ENCODE peak calls at places on chromosomes 5 and 9, in seven cellular contexts. Z is nephron progenitor cell; F is AG10803; K is CD8-positive, alpha-beta T cell; G is upper lobe of left lung; R is HFFc6; J is mucosa of descending colon. I is an unnamed sample.

GRCh38 chr9:69044226-69045219 is 9.0 kb downstream of the FXN start:
- DNase-seq in Z (peak), F (peak), K (no peak), G (no peak), R (no peak), J (no peak), I (no peak)

GRCh38 chr5:112570708-112571448 is 151.8 kb upstream of the EPB41L4A start:
- DNase-seq in Z (no peak), F (no peak), K (no peak), G (no peak), R (no peak), J (no peak), I (no peak)

GRCh38 chr9:134320916-134321570 is 5.2 kb upstream of the RXRA start:
- DNase-seq in Z (no peak), F (no peak), K (no peak), G (peak), R (no peak), J (peak), I (no peak)

GRCh38 chr5:121910036-121910435 is 51.7 kb upstream of the SRFBP1 start:
- DNase-seq in Z (no peak), F (no peak), K (no peak), G (no peak), R (no peak), J (no peak), I (no peak)

GRCh38 chr5:178182158-178182876 is 4.9 kb downstream of the GMCL2 start:
- DNase-seq in Z (no peak), F (no peak), K (no peak), G (no peak), R (no peak), J (no peak), I (no peak)

GRCh38 chr5:122907238-122907637 is 61.8 kb downstream of the SNX24 start:
- DNase-seq in Z (no peak), F (peak), K (no peak), G (no peak), R (peak), J (no peak), I (peak)

GRCh38 chr9:34515959-34516358 is 6.8 kb downstream of the ENHO start:
- DNase-seq in Z (no peak), F (no peak), K (no peak), G (no peak), R (no peak), J (no peak), I (no peak)

GRCh38 chr9:103304797-103305196 is 309.7 kb downstream of the CYLC2 start:
- DNase-seq in Z (no peak), F (no peak), K (no peak), G (no peak), R (no peak), J (no peak), I (no peak)

GRCh38 chr5:168895295-168896019 is 316.3 kb upstream of the PANK3 start:
- DNase-seq in Z (no peak), F (no peak), K (no peak), G (peak), R (no peak), J (no peak), I (no peak)

GRCh38 chr9:137411670-137412380 is 11.1 kb downstream of the EXD3 start:
- DNase-seq in Z (no peak), F (peak), K (peak), G (peak), R (peak), J (peak), I (peak)

GRCh38 chr9:74493512-74493911 is 3.6 kb upstream of the RORB start:
- DNase-seq in Z (no peak), F (no peak), K (no peak), G (no peak), R (no peak), J (no peak), I (no peak)

GRCh38 chr5:116614603-116614920 is 39.9 kb upstream of the SEMA6A start:
- DNase-seq in Z (no peak), F (no peak), K (no peak), G (no peak), R (no peak), J (no peak), I (peak)

GRCh38 chr9:672833-673232 is 168.7 kb upstream of the DMRT1 start:
- DNase-seq in Z (no peak), F (no peak), K (no peak), G (no peak), R (no peak), J (no peak), I (no peak)

GRCh38 chr9:73183917-73184861 is 32.5 kb downstream of the ANXA1 start:
- DNase-seq in Z (no peak), F (peak), K (no peak), G (no peak), R (peak), J (no peak), I (no peak)

GRCh38 chr9:69195681-69196080 is 21.6 kb downstream of the TJP2 start:
- DNase-seq in Z (no peak), F (peak), K (no peak), G (no peak), R (no peak), J (no peak), I (no peak)

GRCh38 chr5:58437661-58438060 is 22.2 kb downstream of the PLK2 start:
- DNase-seq in Z (no peak), F (no peak), K (no peak), G (no peak), R (no peak), J (no peak), I (no peak)

GRCh38 chr5:140112685-140113179 is 1.2 kb upstream of the PURA start:
- DNase-seq in Z (no peak), F (peak), K (no peak), G (no peak), R (peak), J (no peak), I (no peak)

GRCh38 chr9:99162759-99163364 is 57.9 kb downstream of the TGFBR1 start:
- DNase-seq in Z (no peak), F (peak), K (no peak), G (no peak), R (peak), J (no peak), I (peak)

GRCh38 chr5:147752666-147753290 is 29.8 kb downstream of the JAKMIP2 start:
- DNase-seq in Z (no peak), F (no peak), K (no peak), G (no peak), R (no peak), J (no peak), I (no peak)

GRCh38 chr5:139863855-139864558 is 68.4 kb downstream of the PSD2 start:
- DNase-seq in Z (peak), F (peak), K (peak), G (peak), R (peak), J (peak), I (no peak)

GRCh38 chr5:167587768-167588167 is 703.7 kb upstream of the WWC1 start:
- DNase-seq in Z (peak), F (peak), K (no peak), G (no peak), R (peak), J (no peak), I (no peak)

GRCh38 chr9:6598249-6598725 is 47.2 kb downstream of the GLDC start:
- DNase-seq in Z (no peak), F (no peak), K (no peak), G (no peak), R (no peak), J (no peak), I (no peak)

GRCh38 chr9:115117999-115118470 is at the start of gene TNC:
- DNase-seq in Z (peak), F (peak), K (no peak), G (peak), R (peak), J (peak), I (peak)

GRCh38 chr5:176773408-176774035 is 36.8 kb upstream of the UNC5A start:
- DNase-seq in Z (no peak), F (no peak), K (no peak), G (peak), R (no peak), J (no peak), I (no peak)

GRCh38 chr5:14216902-14217301 is 73.8 kb downstream of the TRIO start:
- DNase-seq in Z (no peak), F (no peak), K (no peak), G (no peak), R (no peak), J (no peak), I (no peak)

GRCh38 chr5:50704730-50705129 is 38.3 kb downstream of the PARP8 start:
- DNase-seq in Z (no peak), F (no peak), K (no peak), G (no peak), R (no peak), J (no peak), I (no peak)

GRCh38 chr9:123643518-123643917 is 286.4 kb downstream of the DENND1A start:
- DNase-seq in Z (no peak), F (no peak), K (no peak), G (no peak), R (no peak), J (peak), I (peak)

GRCh38 chr9:110543631-110544051 is 35.9 kb downstream of the SVEP1 start:
- DNase-seq in Z (no peak), F (no peak), K (no peak), G (no peak), R (no peak), J (no peak), I (no peak)

GRCh38 chr9:94623253-94623652 is 16.1 kb downstream of the FBP1 start:
- DNase-seq in Z (peak), F (peak), K (no peak), G (no peak), R (no peak), J (peak), I (no peak)

DNA sequence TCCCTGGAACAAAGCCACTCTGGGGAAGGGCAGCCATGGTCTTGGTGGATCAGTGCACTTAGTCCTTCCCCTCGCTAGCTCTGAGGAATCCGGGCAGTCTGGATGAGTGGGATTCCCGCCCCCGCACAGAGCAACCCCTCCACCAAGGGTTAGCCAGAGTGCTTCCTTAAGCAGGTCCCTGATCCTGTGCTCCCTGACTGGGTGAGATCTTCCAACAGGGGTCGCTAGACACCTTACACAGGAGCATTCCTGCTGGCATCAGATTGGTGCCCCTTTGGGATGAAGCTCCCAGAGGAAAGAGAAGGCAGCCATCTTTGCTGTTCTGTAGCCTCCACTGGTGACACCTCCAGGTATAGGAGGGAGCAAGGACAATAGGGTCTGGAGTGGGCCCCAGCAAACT is 228.8 kb downstream of the AP3B1 start:
- DNase-seq in Z (no peak), F (no peak), K (no peak), G (no peak), R (no peak), J (no peak), I (no peak)
- TF ChIP-seq CTCF in Z (no peak), F (no peak), K (no peak), G (no peak), R (peak), J (no peak), I (peak)

DNA sequence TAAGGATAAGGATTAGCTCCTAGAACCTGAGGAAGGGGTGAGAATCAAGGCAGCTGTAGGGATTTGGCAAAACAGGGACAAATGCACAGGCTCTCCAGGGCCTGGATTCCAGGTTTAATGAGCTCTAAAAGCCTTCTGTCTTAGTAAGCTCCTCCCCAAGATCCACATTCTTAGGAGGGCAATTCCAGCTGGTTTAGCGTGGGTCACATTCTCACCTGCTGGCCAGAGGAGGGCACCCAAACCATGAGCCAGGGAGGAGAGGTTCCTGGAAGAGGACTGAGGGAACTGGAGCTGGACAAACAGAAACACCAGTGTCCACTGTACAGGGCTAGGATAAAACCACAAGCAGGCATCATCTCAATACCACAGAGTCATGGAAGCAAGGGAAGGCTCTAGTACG is 480.0 kb downstream of the CCDC171 start:
- DNase-seq in Z (no peak), F (peak), K (no peak), G (no peak), R (peak), J (no peak), I (no peak)
- TF ChIP-seq CTCF in Z (peak), F (peak), K (no peak), G (no peak), R (peak), J (no peak), I (peak)

DNA sequence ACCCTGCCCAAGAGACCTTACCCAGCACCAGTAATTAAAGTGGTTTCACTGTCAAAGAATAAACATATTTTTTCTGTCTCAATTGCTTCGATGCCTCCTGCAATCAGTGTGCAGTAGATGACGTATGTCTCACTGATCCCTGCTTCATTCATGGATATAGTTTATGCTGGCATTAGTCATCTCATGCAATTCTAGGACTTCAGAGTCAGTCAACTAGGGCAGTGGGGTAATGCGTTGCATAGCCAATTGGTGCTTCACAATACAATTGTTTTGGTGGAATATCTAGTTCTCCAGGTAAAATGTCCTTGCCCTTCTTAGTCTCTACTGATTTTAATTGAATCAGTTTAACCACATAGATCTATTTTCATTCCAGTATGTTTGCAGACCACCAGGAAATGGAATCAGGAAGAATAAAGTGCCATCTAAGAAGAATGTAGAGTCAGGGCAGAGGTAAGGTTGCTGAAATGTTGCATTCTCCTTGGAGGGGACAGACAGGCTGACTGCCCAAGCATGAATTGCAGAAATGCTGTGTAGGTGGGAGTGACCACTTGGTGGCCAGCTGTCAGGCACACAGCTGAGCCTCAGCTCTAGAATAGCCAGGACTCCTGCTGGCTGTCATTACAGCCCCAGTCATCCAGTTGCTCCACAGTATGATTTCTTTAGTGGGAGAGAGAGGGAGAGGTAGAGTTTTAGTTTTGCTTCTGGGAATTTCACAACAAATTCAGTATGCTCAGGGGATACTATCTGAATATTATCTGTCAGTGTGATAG is 73.5 kb upstream of the MEGF10 start:
- DNase-seq in Z (peak), F (no peak), K (no peak), G (no peak), R (no peak), J (no peak), I (no peak)
- TF ChIP-seq CTCF in Z (no peak), F (no peak), K (no peak), G (no peak), R (no peak), J (no peak), I (no peak)

DNA sequence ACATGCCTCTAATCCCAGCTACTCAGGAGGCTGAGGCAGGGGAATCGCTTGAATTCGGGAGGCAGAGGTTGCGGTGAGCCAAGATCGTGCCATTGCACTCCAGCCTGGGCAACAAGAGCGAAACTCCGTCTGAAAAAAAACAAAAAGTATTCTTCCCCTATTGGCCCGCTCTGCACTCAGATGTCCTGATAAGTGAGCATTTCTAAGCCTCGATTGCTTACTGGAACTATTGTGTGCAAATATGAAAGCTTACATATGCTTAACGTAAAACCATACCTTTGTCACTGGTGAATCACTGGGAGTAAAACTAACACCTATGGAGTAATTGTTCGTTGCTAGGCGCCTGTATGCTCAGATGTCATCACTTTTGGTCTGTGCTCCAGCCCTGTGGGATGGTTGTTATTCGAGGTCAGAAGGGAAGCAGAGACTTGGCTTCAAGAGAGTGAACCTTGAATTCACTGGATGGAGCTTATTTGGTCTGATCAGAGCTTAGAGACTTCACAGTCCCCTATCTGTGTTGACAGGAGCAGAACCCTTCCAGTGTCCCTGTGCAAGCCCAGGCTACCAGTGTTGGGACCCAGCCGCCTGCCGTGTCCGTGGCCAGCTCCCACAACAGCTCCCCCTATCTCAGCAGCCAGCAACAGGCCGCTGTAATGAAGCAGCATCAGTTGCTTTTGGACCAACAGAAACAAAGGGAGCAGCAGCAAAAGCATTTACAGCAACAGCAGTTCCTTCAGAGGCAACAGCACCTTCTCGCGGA is 25.3 kb upstream of the LTC4S start:
- DNase-seq in Z (no peak), F (no peak), K (no peak), G (no peak), R (no peak), J (no peak), I (no peak)
- TF ChIP-seq CTCF in Z (no peak), F (no peak), K (no peak), G (no peak), R (peak), J (no peak), I (peak)

GRCh38 chr5:36459191-36460135 is 146.9 kb upstream of the SLC1A3 start:
- DNase-seq in Z (no peak), F (no peak), K (no peak), G (no peak), R (no peak), J (no peak), I (peak)
- TF ChIP-seq CTCF in Z (peak), F (peak), K (no peak), G (no peak), R (peak), J (no peak), I (peak)

GRCh38 chr5:67437905-67438845 is 241.6 kb upstream of the CD180 start:
- DNase-seq in Z (no peak), F (no peak), K (no peak), G (no peak), R (no peak), J (no peak), I (no peak)
- TF ChIP-seq CTCF in Z (no peak), F (no peak), K (no peak), G (no peak), R (no peak), J (no peak), I (no peak)

DNA sequence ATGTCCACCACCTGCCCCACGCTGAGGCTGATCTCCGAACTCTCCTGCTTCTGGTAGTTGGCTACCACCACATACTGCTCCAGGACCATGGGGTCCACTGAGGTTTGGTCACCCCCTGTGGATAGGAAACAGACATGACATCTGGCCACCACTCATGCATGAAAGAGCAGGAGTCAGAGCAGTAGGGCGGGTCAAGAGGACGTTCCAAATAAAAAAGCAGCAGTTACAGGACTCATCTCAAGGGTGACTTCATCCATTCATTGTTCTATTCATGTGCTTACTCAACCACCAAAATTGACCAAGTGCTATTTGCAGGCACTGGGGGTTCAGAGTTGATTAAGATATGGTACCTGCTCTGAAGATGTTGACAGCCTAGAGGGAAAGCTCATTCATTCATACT is 79.2 kb upstream of the UBTD2 start:
- DNase-seq in Z (no peak), F (no peak), K (no peak), G (no peak), R (no peak), J (no peak), I (peak)
- TF ChIP-seq CTCF in Z (no peak), F (no peak), K (no peak), G (no peak), R (peak), J (no peak), I (no peak)

GRCh38 chr9:126777733-126778132 is 27.1 kb upstream of the ZBTB43 start:
- DNase-seq in Z (peak), F (no peak), K (no peak), G (no peak), R (no peak), J (no peak), I (peak)
- TF ChIP-seq CTCF in Z (no peak), F (no peak), K (no peak), G (no peak), R (peak), J (no peak), I (peak)

GRCh38 chr9:16640649-16641048 is 229.8 kb downstream of the BNC2 start:
- DNase-seq in Z (no peak), F (no peak), K (no peak), G (no peak), R (no peak), J (no peak), I (no peak)
- TF ChIP-seq CTCF in Z (no peak), F (no peak), K (no peak), G (no peak), R (no peak), J (no peak), I (no peak)

GRCh38 chr5:143106175-143106574 is 297.3 kb downstream of the NR3C1 start:
- DNase-seq in Z (no peak), F (peak), K (no peak), G (no peak), R (peak), J (no peak), I (no peak)
- TF ChIP-seq CTCF in Z (no peak), F (peak), K (no peak), G (no peak), R (peak), J (no peak), I (peak)

I was measured in foreskin keratinocyte.